ENCODE peak calls at places on chromosome 10, in eight cellular contexts. U, T, S, F, O, E, L and Q are unnamed samples.

GRCh38 chr10:129963831-129964501 is at the start of gene EBF3:
- DNase-seq in U (peak), T (no peak), S (peak), F (no peak), O (no peak), E (no peak), L (peak), Q (peak)

GRCh38 chr10:22824984-22825383 is 102.9 kb upstream of the ARMC3 start:
- DNase-seq in U (no peak), T (peak), S (peak), F (no peak), O (no peak), E (peak), L (no peak), Q (peak)

GRCh38 chr10:60606343-60607080 is 171.8 kb upstream of the CDK1 start:
- DNase-seq in U (no peak), T (no peak), S (peak), F (no peak), O (no peak), E (peak), L (no peak), Q (peak)

GRCh38 chr10:86613096-86613495 is 41.3 kb upstream of the OPN4 start:
- DNase-seq in U (no peak), T (no peak), S (no peak), F (no peak), O (no peak), E (no peak), L (no peak), Q (no peak)

GRCh38 chr10:124999433-125000365 is 57.8 kb downstream of the ZRANB1 start:
- DNase-seq in U (no peak), T (no peak), S (peak), F (no peak), O (no peak), E (no peak), L (peak), Q (peak)

GRCh38 chr10:101938316-101939272 is 95.0 kb upstream of the KCNIP2 start:
- DNase-seq in U (no peak), T (no peak), S (peak), F (no peak), O (no peak), E (peak), L (no peak), Q (peak)

GRCh38 chr10:95963202-95963991 is 55.6 kb downstream of the CC2D2B start:
- DNase-seq in U (no peak), T (no peak), S (no peak), F (no peak), O (no peak), E (no peak), L (no peak), Q (no peak)

GRCh38 chr10:116973946-116974345 is 31.0 kb downstream of the SHTN1 start:
- DNase-seq in U (no peak), T (no peak), S (no peak), F (no peak), O (no peak), E (no peak), L (no peak), Q (no peak)

GRCh38 chr10:71623098-71623985 is 96.2 kb downstream of the C10orf105 start:
- DNase-seq in U (no peak), T (peak), S (peak), F (peak), O (no peak), E (peak), L (no peak), Q (peak)

GRCh38 chr10:130105724-130106123 is 4.9 kb downstream of the C10orf143 start:
- DNase-seq in U (no peak), T (no peak), S (no peak), F (no peak), O (no peak), E (no peak), L (no peak), Q (no peak)

GRCh38 chr10:5547934-5548660 is 23.3 kb downstream of the CALML3 start:
- DNase-seq in U (no peak), T (peak), S (peak), F (no peak), O (no peak), E (peak), L (no peak), Q (no peak)

GRCh38 chr10:34814228-34815173 is 595 bp downstream of the PARD3 start:
- DNase-seq in U (no peak), T (peak), S (peak), F (peak), O (no peak), E (no peak), L (no peak), Q (peak)

GRCh38 chr10:50541921-50542320 is 81.8 kb downstream of the SGMS1 start:
- DNase-seq in U (no peak), T (no peak), S (no peak), F (no peak), O (no peak), E (no peak), L (no peak), Q (no peak)

GRCh38 chr10:103502849-103503660 is 9.6 kb downstream of the NEURL1 start:
- DNase-seq in U (no peak), T (no peak), S (no peak), F (no peak), O (no peak), E (no peak), L (peak), Q (no peak)

GRCh38 chr10:123135415-123136141 is at the start of gene HMX3:
- DNase-seq in U (no peak), T (peak), S (no peak), F (no peak), O (no peak), E (no peak), L (peak), Q (no peak)

GRCh38 chr10:7635431-7636125 is 31.2 kb downstream of the ITIH5 start:
- DNase-seq in U (no peak), T (no peak), S (no peak), F (no peak), O (no peak), E (no peak), L (no peak), Q (no peak)

GRCh38 chr10:69801434-69802315 is at the start of gene COL13A1:
- DNase-seq in U (no peak), T (peak), S (peak), F (no peak), O (no peak), E (peak), L (no peak), Q (peak)

GRCh38 chr10:77285529-77286182 is 352.0 kb downstream of the KCNMA1 start:
- DNase-seq in U (no peak), T (no peak), S (no peak), F (no peak), O (no peak), E (no peak), L (no peak), Q (no peak)

GRCh38 chr10:59997807-59998525 is 91.6 kb upstream of the CCDC6 start:
- DNase-seq in U (no peak), T (no peak), S (no peak), F (no peak), O (no peak), E (no peak), L (no peak), Q (no peak)

GRCh38 chr10:30639946-30640786 is 10.6 kb upstream of the LYZL2 start:
- DNase-seq in U (peak), T (peak), S (peak), F (peak), O (no peak), E (peak), L (no peak), Q (peak)

GRCh38 chr10:125661942-125662515 is 20.9 kb downstream of the TEX36 start:
- DNase-seq in U (no peak), T (no peak), S (peak), F (no peak), O (no peak), E (peak), L (no peak), Q (no peak)

GRCh38 chr10:124728830-124729661 is 15.1 kb downstream of the FAM53B start:
- DNase-seq in U (no peak), T (no peak), S (no peak), F (peak), O (no peak), E (no peak), L (no peak), Q (no peak)

GRCh38 chr10:34985823-34986222 is 104.3 kb downstream of the CUL2 start:
- DNase-seq in U (no peak), T (no peak), S (peak), F (no peak), O (no peak), E (no peak), L (no peak), Q (peak)

GRCh38 chr10:118799779-118800178 is 45.0 kb upstream of the CACUL1 start:
- DNase-seq in U (no peak), T (no peak), S (peak), F (no peak), O (no peak), E (peak), L (no peak), Q (no peak)

GRCh38 chr10:35210961-35211360 is 84.3 kb downstream of the CREM start:
- DNase-seq in U (no peak), T (no peak), S (no peak), F (no peak), O (no peak), E (no peak), L (no peak), Q (no peak)

GRCh38 chr10:94186722-94187121 is 176.0 kb downstream of the NOC3L start:
- DNase-seq in U (no peak), T (no peak), S (no peak), F (no peak), O (no peak), E (no peak), L (no peak), Q (no peak)

GRCh38 chr10:86670290-86670811 is 2.0 kb downstream of the LDB3 start:
- DNase-seq in U (no peak), T (no peak), S (no peak), F (no peak), O (no peak), E (no peak), L (no peak), Q (no peak)

GRCh38 chr10:5524721-5525531 is at the start of gene CALML3:
- DNase-seq in U (no peak), T (no peak), S (no peak), F (no peak), O (no peak), E (no peak), L (peak), Q (no peak)

GRCh38 chr10:19500959-19501358 is 315.3 kb upstream of the PLXDC2 start:
- DNase-seq in U (no peak), T (no peak), S (no peak), F (no peak), O (no peak), E (no peak), L (no peak), Q (no peak)

GRCh38 chr10:104589871-104590270 is 51.2 kb upstream of the SORCS3 start:
- DNase-seq in U (no peak), T (peak), S (no peak), F (no peak), O (no peak), E (peak), L (no peak), Q (peak)

GRCh38 chr10:79385804-79386531 is 38.7 kb downstream of the PPIF start:
- DNase-seq in U (no peak), T (no peak), S (no peak), F (no peak), O (no peak), E (no peak), L (peak), Q (peak)